ENCODE peak calls at places on chromosome X, in seven cellular contexts. One of them, this sample, is unnamed.

GRCh38 chrX:100609591-100609990 is 24.9 kb downstream of the TNMD start:
- DNase-seq in substantia nigra: no peak
- DNase-seq in GM06990: no peak
- DNase-seq in NCI-H1436 treated with DMSO at 0.1 percent for 48 hours: no peak
- DNase-seq in WERI-Rb-1: no peak
- DNase-seq in left ventricle myocardium inferior: no peak
- DNase-seq in right atrium auricular region: no peak
- DNase-seq in this sample: no peak

GRCh38 chrX:15947648-15948317 is 93.2 kb upstream of the AP1S2 start:
- DNase-seq in right atrium auricular region: no peak
- DNase-seq in NCI-H1436 treated with DMSO at 0.1 percent for 48 hours: no peak
- DNase-seq in GM06990: no peak
- DNase-seq in substantia nigra: no peak
- DNase-seq in left ventricle myocardium inferior: no peak
- DNase-seq in WERI-Rb-1: no peak
- DNase-seq in this sample: no peak

GRCh38 chrX:43720961-43721360 is 64.9 kb downstream of the MAOA start:
- DNase-seq in WERI-Rb-1: no peak
- DNase-seq in NCI-H1436 treated with DMSO at 0.1 percent for 48 hours: no peak
- DNase-seq in substantia nigra: no peak
- DNase-seq in GM06990: no peak
- DNase-seq in left ventricle myocardium inferior: no peak
- DNase-seq in right atrium auricular region: no peak
- DNase-seq in this sample: no peak

GRCh38 chrX:129654652-129655546 is at the start of gene APLN:
- DNase-seq in WERI-Rb-1: peak; percentile 33
- DNase-seq in left ventricle myocardium inferior: peak; percentile 58
- DNase-seq in substantia nigra: peak; percentile 7
- DNase-seq in GM06990: no peak
- DNase-seq in right atrium auricular region: peak; percentile 55
- DNase-seq in NCI-H1436 treated with DMSO at 0.1 percent for 48 hours: no peak
- DNase-seq in this sample: no peak

GRCh38 chrX:84724576-84724975 is 222.3 kb upstream of the HDX start:
- DNase-seq in substantia nigra: no peak
- DNase-seq in right atrium auricular region: no peak
- DNase-seq in NCI-H1436 treated with DMSO at 0.1 percent for 48 hours: no peak
- DNase-seq in left ventricle myocardium inferior: no peak
- DNase-seq in GM06990: no peak
- DNase-seq in WERI-Rb-1: no peak
- DNase-seq in this sample: no peak

GRCh38 chrX:107601326-107601725 is 27.0 kb upstream of the PRPS1 start:
- DNase-seq in GM06990: no peak
- DNase-seq in left ventricle myocardium inferior: no peak
- DNase-seq in substantia nigra: no peak
- DNase-seq in right atrium auricular region: peak; percentile 26
- DNase-seq in WERI-Rb-1: no peak
- DNase-seq in NCI-H1436 treated with DMSO at 0.1 percent for 48 hours: no peak
- DNase-seq in this sample: no peak

GRCh38 chrX:40470830-40471429 is 109.8 kb upstream of the ATP6AP2 start:
- DNase-seq in WERI-Rb-1: peak; percentile 17
- DNase-seq in left ventricle myocardium inferior: no peak
- DNase-seq in substantia nigra: no peak
- DNase-seq in GM06990: no peak
- DNase-seq in right atrium auricular region: no peak
- DNase-seq in NCI-H1436 treated with DMSO at 0.1 percent for 48 hours: no peak
- DNase-seq in this sample: no peak

GRCh38 chrX:134324359-134324758 is 87.4 kb downstream of the CCDC160 start:
- DNase-seq in NCI-H1436 treated with DMSO at 0.1 percent for 48 hours: no peak
- DNase-seq in left ventricle myocardium inferior: no peak
- DNase-seq in GM06990: no peak
- DNase-seq in right atrium auricular region: no peak
- DNase-seq in substantia nigra: no peak
- DNase-seq in WERI-Rb-1: no peak
- DNase-seq in this sample: no peak

GRCh38 chrX:121869876-121870477 is 822.6 kb downstream of the GLUD2 start:
- DNase-seq in NCI-H1436 treated with DMSO at 0.1 percent for 48 hours: no peak
- DNase-seq in substantia nigra: no peak
- DNase-seq in GM06990: no peak
- DNase-seq in WERI-Rb-1: no peak
- DNase-seq in left ventricle myocardium inferior: no peak
- DNase-seq in right atrium auricular region: no peak
- DNase-seq in this sample: no peak

This sample was measured in GM10248.